ENCODE peak calls at places on chromosomes 1 and 21, in five cellular contexts. X, C, Z, O and W are unnamed samples.
A peak's percentile ranks its signal among the peaks of the same experiment; 100 is the strongest.

GRCh38 chr1:206518206-206518605 is 10.9 kb downstream of the RASSF5 start:
- DNase-seq in C (no peak), O (no peak), X (no peak), Z (no peak), W (no peak)

GRCh38 chr1:180188103-180188506 is 33.4 kb downstream of the QSOX1 start:
- DNase-seq in C (peak; percentile 44), X (peak; percentile 54), Z (no peak), O (peak; percentile 23), W (no peak)

GRCh38 chr1:195960580-195960979 is 647.7 kb downstream of the KCNT2 start:
- DNase-seq in Z (no peak), O (no peak), X (no peak), C (no peak), W (no peak)

GRCh38 chr21:45642122-45642813 is 1.3 kb upstream of the PCBP3 start:
- DNase-seq in C (no peak), X (no peak), O (no peak), Z (no peak), W (no peak)

GRCh38 chr1:202752799-202753198 is 42.5 kb upstream of the SYT2 start:
- DNase-seq in O (no peak), Z (no peak), C (no peak), X (no peak), W (no peak)

GRCh38 chr1:215878128-215878527 is 311.0 kb downstream of the KCTD3 start:
- DNase-seq in O (no peak), Z (no peak), X (no peak), C (no peak), W (no peak)

GRCh38 chr1:224820341-224820740 is 109.1 kb upstream of the DNAH14 start:
- DNase-seq in C (no peak), O (no peak), X (no peak), Z (no peak), W (no peak)

GRCh38 chr1:17434591-17434990 is 4.9 kb downstream of the RCC2 start:
- DNase-seq in X (no peak), Z (no peak), C (no peak), O (no peak), W (no peak)

GRCh38 chr1:45442272-45442671 is 48.7 kb downstream of the TESK2 start:
- DNase-seq in X (no peak), C (no peak), O (no peak), Z (no peak), W (no peak)

GRCh38 chr21:34930971-34931370 is 118.1 kb downstream of the RUNX1 start:
- DNase-seq in C (no peak), X (no peak), O (no peak), Z (no peak), W (no peak)

GRCh38 chr1:207644852-207645631 is at the start of gene CR1L:
- DNase-seq in X (peak; percentile 62), Z (peak; percentile 84), C (peak; percentile 80), O (peak; percentile 71), W (peak; percentile 93)

GRCh38 chr1:229117664-229118300 is 153.1 kb upstream of the RAB4A start:
- DNase-seq in Z (peak; percentile 84), C (peak; percentile 91), X (peak; percentile 65), O (no peak), W (peak; percentile 95)

GRCh38 chr1:16441312-16441641 is 753 bp downstream of the NECAP2 start:
- DNase-seq in Z (no peak), X (no peak), O (no peak), C (no peak), W (no peak)

GRCh38 chr1:53590581-53591515 is 131.6 kb downstream of the DMRTB1 start:
- DNase-seq in X (peak; percentile 0), Z (no peak), C (peak; percentile 17), O (no peak), W (no peak)

GRCh38 chr21:44867999-44868700 is 5.3 kb downstream of the PTTG1IP start:
- DNase-seq in O (no peak), Z (peak; percentile 41), C (no peak), X (no peak), W (no peak)

GRCh38 chr21:14522689-14523088 is 23.4 kb downstream of the SAMSN1 start:
- DNase-seq in C (no peak), X (no peak), Z (no peak), O (no peak), W (no peak)

GRCh38 chr1:97094257-97094972 is 372.8 kb downstream of the PTBP2 start:
- DNase-seq in C (no peak), O (no peak), Z (no peak), X (no peak), W (no peak)

GRCh38 chr1:194935864-194936263 is 1672.4 kb downstream of the KCNT2 start:
- DNase-seq in X (no peak), Z (no peak), C (no peak), O (no peak), W (no peak)

GRCh38 chr1:162324391-162324790 is 52.3 kb downstream of the SPATA46 start:
- DNase-seq in Z (no peak), X (no peak), O (no peak), C (no peak), W (no peak)

GRCh38 chr1:33094971-33095604 is 14.1 kb downstream of the AZIN2 start:
- DNase-seq in X (peak; percentile 70), O (peak; percentile 45), Z (no peak), C (peak; percentile 70), W (no peak)

GRCh38 chr1:97761637-97762036 is 159.2 kb downstream of the DPYD start:
- DNase-seq in O (no peak), X (no peak), Z (no peak), C (no peak), W (no peak)

GRCh38 chr1:13570924-13571323 is 12.7 kb upstream of the PDPN start:
- DNase-seq in X (no peak), Z (no peak), C (no peak), O (no peak), W (no peak)

GRCh38 chr21:15221799-15222386 is 157.1 kb upstream of the NRIP1 start:
- DNase-seq in X (peak; percentile 10), Z (no peak), C (no peak), O (no peak), W (no peak)

GRCh38 chr1:68231627-68232303 is 558 bp downstream of the WLS start:
- DNase-seq in O (peak; percentile 25), C (peak; percentile 59), X (peak; percentile 69), Z (peak; percentile 82), W (peak; percentile 96)

GRCh38 chr1:59220356-59220755 is 76.5 kb upstream of the FGGY start:
- DNase-seq in X (no peak), C (no peak), O (no peak), Z (no peak), W (no peak)

GRCh38 chr1:206953626-206954025 is 7.4 kb upstream of the PIGR start:
- DNase-seq in X (no peak), C (peak; percentile 75), O (no peak), Z (no peak), W (no peak)

GRCh38 chr1:86988835-86989234 is 74.4 kb downstream of the HS2ST1 start:
- DNase-seq in Z (no peak), X (no peak), C (no peak), O (no peak), W (no peak)

GRCh38 chr1:166693158-166693557 is 146.1 kb upstream of the POGK start:
- DNase-seq in O (no peak), C (no peak), X (no peak), Z (no peak), W (no peak)

GRCh38 chr1:177137814-177138213 is 26.7 kb downstream of the ASTN1 start:
- DNase-seq in X (no peak), C (no peak), O (no peak), Z (no peak), W (no peak)

GRCh38 chr1:116496380-116496779 is 74.4 kb downstream of the CD58 start:
- DNase-seq in X (no peak), O (no peak), C (no peak), Z (peak; percentile 79), W (no peak)

GRCh38 chr1:225847610-225848009 is 34.6 kb downstream of the TMEM63A start:
- DNase-seq in C (peak; percentile 64), O (no peak), Z (no peak), X (peak; percentile 76), W (no peak)

GRCh38 chr1:54742262-54742661 is 22.1 kb downstream of the PARS2 start:
- DNase-seq in X (no peak), O (no peak), Z (no peak), C (no peak), W (no peak)

GRCh38 chr1:226733309-226733708 is 5.8 kb downstream of the ITPKB start:
- DNase-seq in X (no peak), Z (peak; percentile 40), O (no peak), C (no peak), W (no peak)

GRCh38 chr1:51285055-51285454 is 45.3 kb downstream of the TTC39A start:
- DNase-seq in O (no peak), Z (no peak), X (no peak), C (no peak), W (no peak)

GRCh38 chr1:59083946-59084865 is 212.7 kb upstream of the FGGY start:
- DNase-seq in Z (no peak), X (no peak), O (no peak), C (no peak), W (no peak)

GRCh38 chr1:90023691-90024090 is 28.8 kb downstream of the ZNF326 start:
- DNase-seq in O (no peak), C (no peak), X (no peak), Z (no peak), W (no peak)
- TF ChIP-seq EP300 in O (no peak), C (no peak), X (no peak), Z (no peak), W (no peak)

GRCh38 chr1:23964790-23965740 is 5.4 kb downstream of the PNRC2 start:
- DNase-seq in X (no peak), C (no peak), O (no peak), Z (no peak), W (no peak)
- TF ChIP-seq EP300 in X (no peak), C (no peak), O (no peak), Z (no peak), W (no peak)

GRCh38 chr21:37364722-37365121 is 1.9 kb upstream of the DYRK1A start:
- DNase-seq in X (no peak), Z (no peak), O (no peak), C (no peak), W (no peak)

GRCh38 chr21:37367758-37368535 is 1.4 kb downstream of the DYRK1A start:
- DNase-seq in O (no peak), X (peak; percentile 38), Z (peak; percentile 70), C (peak; percentile 44), W (no peak)

GRCh38 chr21:37367301-37367757 is 756 bp downstream of the DYRK1A start:
- DNase-seq in Z (no peak), O (no peak), X (peak; percentile 19), C (peak; percentile 27), W (no peak)

GRCh38 chr21:37365657-37366487 is 701 bp upstream of the DYRK1A start:
- DNase-seq in Z (peak; percentile 82), X (peak; percentile 76), O (peak; percentile 34), C (peak; percentile 77), W (no peak)

GRCh38 chr21:37366488-37367300 is at the start of gene DYRK1A:
- DNase-seq in Z (peak; percentile 99), C (peak; percentile 97), O (peak; percentile 96), X (peak; percentile 99), W (peak; percentile 100)
- TF ChIP-seq EP300 in Z (peak; percentile 69), C (no peak), O (peak; percentile 91), X (peak; percentile 72), W (no peak)

DNA sequence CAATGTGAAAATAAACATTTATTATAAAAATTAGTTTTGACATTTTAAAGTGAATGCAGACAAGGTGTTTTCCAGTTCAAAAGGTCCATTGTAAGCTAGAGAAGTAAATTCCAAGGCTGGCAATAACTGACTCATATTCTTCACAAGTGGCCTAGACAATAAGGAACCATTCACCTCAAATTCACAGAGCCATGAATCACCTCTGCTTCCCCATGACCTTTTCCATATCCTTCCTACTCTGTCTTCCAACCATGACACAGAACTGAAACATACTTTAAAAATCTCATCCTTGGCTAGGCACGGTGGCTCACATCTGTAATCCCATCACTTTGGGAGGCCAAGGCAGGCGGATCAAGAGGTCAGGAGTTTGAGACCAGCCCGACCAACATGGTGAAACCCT is 24.8 kb downstream of the F11R start:
- DNase-seq in X (no peak), O (no peak), C (no peak), Z (no peak), W (no peak)
- TF ChIP-seq EP300 in X (no peak), O (no peak), C (no peak), Z (no peak), W (no peak)